ENCODE peak calls at places on chromosomes 13 and 19, in ten cellular contexts. V, Q, T, L, E, J, K, I, X and B are unnamed samples.

GRCh38 chr13:66835040-66835628 is 395.0 kb downstream of the PCDH9 start:
- DNase-seq in V (no peak), Q (peak; percentile 58), T (no peak), L (peak; percentile 38), E (no peak), J (peak; percentile 71), K (peak; percentile 18), I (peak; percentile 7), X (peak; percentile 53), B (peak; percentile 80)

GRCh38 chr13:103188688-103189326 is 122.6 kb upstream of the SLC10A2 start:
- DNase-seq in V (no peak), Q (no peak), T (no peak), L (no peak), E (no peak), J (no peak), K (no peak), I (peak; percentile 1), X (no peak), B (no peak)

GRCh38 chr19:15812059-15812722 is 3.3 kb downstream of the OR10H1 start:
- DNase-seq in V (no peak), Q (peak; percentile 49), T (no peak), L (peak; percentile 40), E (no peak), J (no peak), K (no peak), I (no peak), X (peak; percentile 7), B (peak; percentile 53)

GRCh38 chr13:70817571-70817970 is 709.3 kb upstream of the KLHL1 start:
- DNase-seq in V (no peak), Q (no peak), T (no peak), L (no peak), E (no peak), J (no peak), K (peak; percentile 41), I (no peak), X (no peak), B (no peak)

GRCh38 chr13:75647126-75647784 is 11.1 kb downstream of the LMO7 start:
- DNase-seq in V (no peak), Q (no peak), T (no peak), L (no peak), E (no peak), J (no peak), K (peak; percentile 55), I (no peak), X (no peak), B (no peak)

GRCh38 chr19:8702350-8702749 is 3.8 kb upstream of the ACTL9 start:
- DNase-seq in V (no peak), Q (no peak), T (no peak), L (no peak), E (no peak), J (no peak), K (no peak), I (no peak), X (no peak), B (no peak)

GRCh38 chr19:860481-861098 is 1.1 kb downstream of the CFD start:
- DNase-seq in V (peak; percentile 60), Q (peak; percentile 69), T (no peak), L (peak; percentile 59), E (no peak), J (no peak), K (peak; percentile 75), I (peak; percentile 75), X (peak; percentile 66), B (no peak)

GRCh38 chr13:43472344-43472743 is 314.4 kb downstream of the ENOX1 start:
- DNase-seq in V (no peak), Q (no peak), T (no peak), L (no peak), E (no peak), J (no peak), K (no peak), I (no peak), X (no peak), B (no peak)

GRCh38 chr19:34409189-34410164 is 5.3 kb downstream of the PDCD2L start:
- DNase-seq in V (no peak), Q (no peak), T (no peak), L (no peak), E (no peak), J (no peak), K (no peak), I (no peak), X (no peak), B (peak; percentile 13)

GRCh38 chr19:50300051-50300450 is 29.1 kb downstream of the KCNC3 start:
- DNase-seq in V (no peak), Q (no peak), T (no peak), L (no peak), E (no peak), J (no peak), K (peak; percentile 4), I (no peak), X (no peak), B (no peak)

GRCh38 chr19:55643003-55643732 is at the start of gene ZNF581:
- DNase-seq in V (no peak), Q (peak; percentile 73), T (no peak), L (peak; percentile 83), E (peak; percentile 90), J (peak; percentile 73), K (peak; percentile 78), I (peak; percentile 97), X (peak; percentile 66), B (peak; percentile 78)

GRCh38 chr13:48110132-48110868 is 15.4 kb upstream of the MED4 start:
- DNase-seq in V (no peak), Q (no peak), T (no peak), L (no peak), E (no peak), J (no peak), K (no peak), I (no peak), X (no peak), B (no peak)

GRCh38 chr19:38290631-38291147 is 13.4 kb upstream of the C19orf33 start:
- DNase-seq in V (peak; percentile 93), Q (no peak), T (no peak), L (peak; percentile 95), E (no peak), J (no peak), K (peak; percentile 98), I (no peak), X (no peak), B (no peak)

GRCh38 chr13:75643693-75644092 is 7.6 kb downstream of the LMO7 start:
- DNase-seq in V (no peak), Q (no peak), T (no peak), L (no peak), E (no peak), J (no peak), K (no peak), I (no peak), X (no peak), B (no peak)

GRCh38 chr13:75635621-75636338 is at the start of gene LMO7:
- DNase-seq in V (peak; percentile 64), Q (peak; percentile 35), T (no peak), L (peak; percentile 53), E (peak; percentile 84), J (peak; percentile 57), K (peak; percentile 52), I (peak; percentile 23), X (peak; percentile 6), B (peak; percentile 53)

DNA sequence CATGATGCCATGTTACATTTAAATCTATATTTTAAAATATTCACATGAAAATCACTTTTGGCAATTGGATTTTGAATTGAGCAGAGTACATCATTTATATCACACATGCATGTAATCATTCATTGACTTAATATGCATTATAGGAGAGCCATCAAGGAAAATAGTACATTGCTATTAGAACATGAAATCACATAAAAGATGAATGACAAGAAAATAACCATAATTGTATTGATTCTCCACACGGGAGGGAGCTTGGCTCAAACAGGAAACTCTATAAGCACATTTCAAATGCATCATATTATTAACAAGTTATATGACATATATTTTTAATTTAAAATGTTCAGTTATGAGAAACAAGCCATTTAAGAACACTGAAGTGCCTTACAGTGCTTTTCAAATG is 208.6 kb upstream of the PRR20A start:
- DNase-seq in V (no peak), Q (no peak), T (no peak), L (no peak), E (no peak), J (no peak), K (no peak), I (no peak), X (no peak), B (no peak)
- H3K9me3 ChIP-seq in V (no peaks in the 10 kb centered on the region), Q (no peaks in the 10 kb centered on the region), T (no peaks in the 10 kb centered on the region), L (peaks cover 3% of the 10 kb centered on the region), E (no peaks in the 10 kb centered on the region), J (no peaks in the 10 kb centered on the region), K (peaks cover 2% of the 10 kb centered on the region), I (no peaks in the 10 kb centered on the region), X (no peaks in the 10 kb centered on the region), B (no peaks in the 10 kb centered on the region)

GRCh38 chr13:27964741-27965323 is 4.3 kb downstream of the CDX2 start:
- DNase-seq in V (no peak), Q (no peak), T (no peak), L (no peak), E (no peak), J (no peak), K (no peak), I (no peak), X (no peak), B (no peak)
- H3K4me3 ChIP-seq in V (no peak overlapping the region), Q (no peak overlapping the region), T (no peak overlapping the region), L (no peak overlapping the region), E (no peak overlapping the region), J (no peak overlapping the region), K (no peak overlapping the region), I (no peak overlapping the region), X (no peak overlapping the region), B (no peak overlapping the region)

DNA sequence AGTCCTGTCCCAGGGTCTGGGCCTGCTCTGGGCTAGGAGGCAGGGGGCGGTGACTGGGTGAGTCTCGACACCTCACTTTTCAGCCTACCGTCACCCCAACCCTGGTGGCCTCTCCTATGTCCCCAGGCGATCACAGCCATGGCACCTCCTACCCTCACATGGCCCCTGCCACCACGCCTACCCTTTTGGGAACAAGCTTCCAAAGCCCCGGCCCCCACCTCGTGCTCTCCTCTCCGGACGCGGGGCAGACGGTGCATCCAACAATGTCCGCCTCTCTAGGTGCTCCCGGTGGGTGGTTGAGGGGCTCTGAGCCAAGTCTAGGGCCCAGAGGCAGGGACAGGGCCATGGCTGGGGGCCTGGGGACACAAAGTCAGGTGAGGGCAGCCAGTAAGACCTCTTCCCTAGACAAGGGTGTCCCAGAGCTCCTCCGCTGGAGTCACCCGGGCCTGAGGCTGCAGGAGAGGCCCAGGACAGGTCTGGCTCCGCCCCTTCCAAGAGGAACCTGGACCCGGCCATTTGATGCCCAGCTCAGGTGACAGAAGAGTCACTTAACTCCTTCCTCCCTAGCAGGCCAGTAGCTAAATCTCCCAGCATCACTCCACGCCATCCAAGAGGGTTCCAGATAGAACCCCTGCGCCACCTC is at the start of gene SYNE4:
- DNase-seq in V (peak; percentile 82), Q (no peak), T (no peak), L (peak; percentile 78), E (peak; percentile 81), J (no peak), K (no peak), I (no peak), X (no peak), B (peak; percentile 91)
- TF ChIP-seq POLR2A in V (no peak), Q (no peak), T (no peak), L (no peak), E (no peak), J (no peak), K (no peak), I (peak; percentile 6), X (no peak), B (peak; percentile 60)

DNA sequence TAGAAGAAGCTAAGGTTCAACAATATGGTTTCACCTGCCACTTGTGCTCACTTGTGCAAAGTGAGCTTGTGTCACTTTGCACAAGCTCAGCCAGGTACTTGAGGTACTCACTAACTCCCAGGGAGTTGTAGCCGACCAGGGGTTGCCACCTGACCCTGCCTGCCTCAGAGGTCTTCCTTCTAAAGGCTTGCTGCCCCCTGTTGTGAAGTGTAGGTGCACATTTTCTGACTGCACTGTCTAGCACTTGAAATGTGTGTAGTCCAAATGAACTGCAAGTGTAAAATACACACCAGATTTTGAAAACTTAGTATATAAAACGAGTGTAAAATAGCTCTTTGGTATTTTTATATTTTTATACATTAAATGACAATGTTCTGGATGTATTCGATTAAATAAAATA is 230.8 kb downstream of the DLEU7 start:
- DNase-seq in V (no peak), Q (no peak), T (no peak), L (no peak), E (no peak), J (no peak), K (no peak), I (no peak), X (no peak), B (no peak)
- H3K9me3 ChIP-seq in V (no peaks in the 10 kb centered on the region), Q (no peaks in the 10 kb centered on the region), T (no peaks in the 10 kb centered on the region), L (no peaks in the 10 kb centered on the region), E (no peaks in the 10 kb centered on the region), J (no peaks in the 10 kb centered on the region), K (peaks cover 2% of the 10 kb centered on the region), I (no peaks in the 10 kb centered on the region), X (no peaks in the 10 kb centered on the region), B (no peaks in the 10 kb centered on the region)